ENCODE peak calls at places on chromosomes 2 and 18, in four cellular contexts. One of them, this sample, is unnamed.

GRCh38 chr2:222427606-222428320 is 3.4 kb downstream of the SGPP2 start:
- DNase-seq in effector memory CD4-positive, alpha-beta T cell: no peak
- DNase-seq in PC-9: no peak
- DNase-seq in IMR-90: no peak
- DNase-seq in this sample: no peak

GRCh38 chr2:102895386-102895785 is 133.6 kb downstream of the TMEM182 start:
- DNase-seq in PC-9: no peak
- DNase-seq in effector memory CD4-positive, alpha-beta T cell: no peak
- DNase-seq in IMR-90: no peak
- DNase-seq in this sample: no peak

GRCh38 chr2:203650860-203651613 is 55.4 kb upstream of the CD28 start:
- DNase-seq in PC-9: no peak
- DNase-seq in effector memory CD4-positive, alpha-beta T cell: no peak
- DNase-seq in IMR-90: peak; percentile 54
- DNase-seq in this sample: peak; percentile 81

GRCh38 chr2:152624805-152625204 is 92.5 kb downstream of the PRPF40A start:
- DNase-seq in effector memory CD4-positive, alpha-beta T cell: no peak
- DNase-seq in IMR-90: peak; percentile 64
- DNase-seq in PC-9: no peak
- DNase-seq in this sample: no peak

GRCh38 chr2:50346586-50347351 is 685.2 kb downstream of the NRXN1 start:
- DNase-seq in PC-9: no peak
- DNase-seq in effector memory CD4-positive, alpha-beta T cell: no peak
- DNase-seq in IMR-90: no peak
- DNase-seq in this sample: no peak

GRCh38 chr18:10320848-10321247 is 133.6 kb upstream of the APCDD1 start:
- DNase-seq in effector memory CD4-positive, alpha-beta T cell: no peak
- DNase-seq in PC-9: no peak
- DNase-seq in IMR-90: peak; percentile 57
- DNase-seq in this sample: peak; percentile 14

GRCh38 chr2:145203931-145204330 is 684.0 kb upstream of the ZEB2 start:
- DNase-seq in IMR-90: no peak
- DNase-seq in PC-9: no peak
- DNase-seq in effector memory CD4-positive, alpha-beta T cell: no peak
- DNase-seq in this sample: no peak

GRCh38 chr2:72442270-72442669 is 294.6 kb upstream of the CYP26B1 start:
- DNase-seq in IMR-90: no peak
- DNase-seq in PC-9: no peak
- DNase-seq in effector memory CD4-positive, alpha-beta T cell: no peak
- DNase-seq in this sample: no peak

GRCh38 chr2:8571792-8572499 is 109.9 kb upstream of the ID2 start:
- DNase-seq in PC-9: no peak
- DNase-seq in effector memory CD4-positive, alpha-beta T cell: no peak
- DNase-seq in IMR-90: no peak
- DNase-seq in this sample: no peak

GRCh38 chr2:19538411-19538963 is 180.1 kb upstream of the OSR1 start:
- DNase-seq in effector memory CD4-positive, alpha-beta T cell: no peak
- DNase-seq in PC-9: peak; percentile 77
- DNase-seq in IMR-90: peak; percentile 95
- DNase-seq in this sample: peak; percentile 97

GRCh38 chr2:177724398-177725287 is 332.1 kb downstream of the AGPS start:
- DNase-seq in IMR-90: peak; percentile 42
- DNase-seq in PC-9: peak; percentile 61
- DNase-seq in effector memory CD4-positive, alpha-beta T cell: no peak
- DNase-seq in this sample: peak; percentile 68

GRCh38 chr2:240247868-240248820 is 107.7 kb upstream of the OTOS start:
- DNase-seq in effector memory CD4-positive, alpha-beta T cell: no peak
- DNase-seq in IMR-90: no peak
- DNase-seq in PC-9: no peak
- DNase-seq in this sample: no peak

GRCh38 chr18:30328839-30329238 is 713.7 kb downstream of the DSC3 start:
- DNase-seq in IMR-90: no peak
- DNase-seq in effector memory CD4-positive, alpha-beta T cell: no peak
- DNase-seq in PC-9: no peak
- DNase-seq in this sample: no peak

GRCh38 chr2:26008095-26008494 is 25.8 kb upstream of the RAB10 start:
- DNase-seq in PC-9: no peak
- DNase-seq in IMR-90: no peak
- DNase-seq in effector memory CD4-positive, alpha-beta T cell: no peak
- DNase-seq in this sample: no peak

GRCh38 chr2:172623249-172623965 is 67.5 kb downstream of the PDK1 start:
- DNase-seq in IMR-90: peak; percentile 89
- DNase-seq in PC-9: no peak
- DNase-seq in effector memory CD4-positive, alpha-beta T cell: no peak
- DNase-seq in this sample: peak; percentile 40

GRCh38 chr18:6741290-6741689 is 11.8 kb downstream of the ARHGAP28 start:
- DNase-seq in effector memory CD4-positive, alpha-beta T cell: no peak
- DNase-seq in IMR-90: peak; percentile 100
- DNase-seq in PC-9: no peak
- DNase-seq in this sample: peak; percentile 94

GRCh38 chr2:178331474-178332431 is 119.2 kb downstream of the PRKRA start:
- DNase-seq in effector memory CD4-positive, alpha-beta T cell: no peak
- DNase-seq in PC-9: no peak
- DNase-seq in IMR-90: no peak
- DNase-seq in this sample: no peak

GRCh38 chr18:57542801-57543427 is 43.6 kb downstream of the FECH start:
- DNase-seq in effector memory CD4-positive, alpha-beta T cell: no peak
- DNase-seq in IMR-90: peak; percentile 65
- DNase-seq in PC-9: no peak
- DNase-seq in this sample: no peak

GRCh38 chr2:187548658-187549057 is 5.6 kb downstream of the TFPI start:
- DNase-seq in PC-9: no peak
- DNase-seq in IMR-90: no peak
- DNase-seq in effector memory CD4-positive, alpha-beta T cell: no peak
- DNase-seq in this sample: no peak
- H3K4me3 ChIP-seq in PC-9: no peak overlapping the region
- H3K4me3 ChIP-seq in IMR-90: no peak overlapping the region
- H3K4me3 ChIP-seq in effector memory CD4-positive, alpha-beta T cell: no peak overlapping the region
- H3K4me3 ChIP-seq in this sample: peak overlapping the region; percentile 72

DNA sequence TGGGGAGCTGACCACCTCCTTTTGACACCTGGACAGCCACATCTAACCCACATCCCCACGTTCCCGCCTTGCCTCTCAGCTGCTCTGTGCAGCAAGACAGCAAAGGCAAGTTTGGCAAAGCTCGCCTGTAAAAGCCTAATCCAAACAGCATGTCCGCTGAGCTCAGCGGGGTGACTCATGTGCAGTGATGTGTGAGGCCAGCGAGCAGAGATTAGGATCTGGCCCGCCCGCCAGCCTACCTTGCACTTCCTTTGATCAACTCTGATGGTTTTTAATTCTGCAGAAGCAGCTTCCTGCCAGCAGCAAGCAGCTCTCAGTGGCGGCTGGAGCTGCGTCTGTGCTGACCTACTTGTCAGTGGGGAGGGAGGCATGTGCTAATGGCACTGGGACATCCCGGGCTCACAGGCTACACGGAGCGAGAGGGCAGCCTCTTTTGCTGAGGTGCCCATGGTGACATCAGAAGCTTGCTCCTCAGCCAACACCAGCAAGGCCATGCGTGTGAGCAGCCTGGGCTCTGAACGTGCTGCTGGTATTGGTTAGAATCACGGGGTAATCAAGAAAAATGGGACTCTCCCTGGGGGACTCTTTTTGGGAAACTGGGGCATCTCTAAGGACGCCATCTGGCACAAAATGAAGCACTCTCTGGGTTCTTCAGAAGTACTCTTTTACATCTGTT is 36.0 kb upstream of the EML4 start:
- DNase-seq in PC-9: peak; percentile 92
- DNase-seq in effector memory CD4-positive, alpha-beta T cell: peak; percentile 94
- DNase-seq in IMR-90: peak; percentile 98
- DNase-seq in this sample: peak; percentile 83
- H3K4me3 ChIP-seq in PC-9: peak overlapping the region; percentile 24
- H3K4me3 ChIP-seq in effector memory CD4-positive, alpha-beta T cell: peak overlapping the region; percentile 24
- H3K4me3 ChIP-seq in IMR-90: peak overlapping the region; percentile 0
- H3K4me3 ChIP-seq in this sample: no peak overlapping the region

DNA sequence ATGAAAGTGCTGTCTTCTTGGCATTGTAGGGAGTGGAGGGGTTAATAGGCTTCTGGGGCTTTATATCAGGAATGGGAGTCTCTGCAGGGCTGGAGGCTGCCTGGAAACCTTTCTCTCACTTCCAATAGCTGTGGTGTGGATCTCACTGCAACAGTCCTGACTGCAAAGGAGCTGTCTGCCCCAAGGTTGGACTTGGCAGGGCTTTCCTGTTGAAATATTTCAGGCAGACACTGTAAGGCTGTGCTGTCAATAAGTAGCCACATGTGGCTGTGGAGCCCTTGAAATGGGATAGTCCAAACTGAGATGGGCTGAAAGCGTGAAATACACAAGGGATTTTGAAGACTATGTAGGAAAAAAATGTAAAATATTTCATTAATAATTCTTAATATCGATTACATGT is 399.1 kb upstream of the SPRED2 start:
- DNase-seq in PC-9: no peak
- DNase-seq in effector memory CD4-positive, alpha-beta T cell: no peak
- DNase-seq in IMR-90: no peak
- DNase-seq in this sample: no peak
- H3K4me3 ChIP-seq in PC-9: no peak overlapping the region
- H3K4me3 ChIP-seq in effector memory CD4-positive, alpha-beta T cell: no peak overlapping the region
- H3K4me3 ChIP-seq in IMR-90: no peak overlapping the region
- H3K4me3 ChIP-seq in this sample: no peak overlapping the region

DNA sequence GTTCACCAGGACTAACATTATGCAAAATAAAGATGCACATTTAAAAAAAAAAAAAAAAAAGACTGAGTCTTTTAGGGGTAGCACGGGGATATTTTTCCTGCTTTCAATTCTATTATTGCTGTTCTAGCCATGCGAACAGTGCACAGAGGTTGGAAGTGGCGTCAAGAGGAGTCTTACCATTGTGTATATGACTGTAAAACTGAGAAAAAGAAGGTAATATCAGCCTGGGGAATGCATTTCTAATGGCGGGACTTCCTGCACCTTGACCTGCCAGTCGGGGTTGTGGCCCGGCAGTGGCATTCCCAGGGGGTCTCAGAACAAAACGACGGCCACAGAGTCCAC is 48.5 kb upstream of the ATP6V1B1 start:
- DNase-seq in IMR-90: no peak
- DNase-seq in effector memory CD4-positive, alpha-beta T cell: no peak
- DNase-seq in PC-9: no peak
- DNase-seq in this sample: no peak
- H3K4me3 ChIP-seq in IMR-90: no peak overlapping the region
- H3K4me3 ChIP-seq in effector memory CD4-positive, alpha-beta T cell: peak overlapping the region; percentile 45
- H3K4me3 ChIP-seq in PC-9: no peak overlapping the region
- H3K4me3 ChIP-seq in this sample: no peak overlapping the region

GRCh38 chr2:176137249-176137573 is 7.7 kb downstream of the HOXD8 start:
- DNase-seq in PC-9: no peak
- DNase-seq in IMR-90: no peak
- DNase-seq in effector memory CD4-positive, alpha-beta T cell: no peak
- DNase-seq in this sample: no peak
- H3K4me3 ChIP-seq in PC-9: no peak overlapping the region
- H3K4me3 ChIP-seq in IMR-90: no peak overlapping the region
- H3K4me3 ChIP-seq in effector memory CD4-positive, alpha-beta T cell: no peak overlapping the region
- H3K4me3 ChIP-seq in this sample: no peak overlapping the region

GRCh38 chr2:43032894-43033270 is 193.5 kb downstream of the ZFP36L2 start:
- DNase-seq in effector memory CD4-positive, alpha-beta T cell: no peak
- DNase-seq in IMR-90: no peak
- DNase-seq in PC-9: no peak
- DNase-seq in this sample: no peak

GRCh38 chr2:43032248-43032893 is 194.0 kb downstream of the ZFP36L2 start:
- DNase-seq in effector memory CD4-positive, alpha-beta T cell: no peak
- DNase-seq in PC-9: no peak
- DNase-seq in IMR-90: no peak
- DNase-seq in this sample: peak; percentile 78

GRCh38 chr2:43031471-43032224 is 194.8 kb downstream of the ZFP36L2 start:
- DNase-seq in PC-9: no peak
- DNase-seq in effector memory CD4-positive, alpha-beta T cell: no peak
- DNase-seq in IMR-90: no peak
- DNase-seq in this sample: no peak

GRCh38 chr2:43029186-43029585 is 197.2 kb downstream of the ZFP36L2 start:
- DNase-seq in effector memory CD4-positive, alpha-beta T cell: no peak
- DNase-seq in IMR-90: no peak
- DNase-seq in PC-9: no peak
- DNase-seq in this sample: no peak

DNA sequence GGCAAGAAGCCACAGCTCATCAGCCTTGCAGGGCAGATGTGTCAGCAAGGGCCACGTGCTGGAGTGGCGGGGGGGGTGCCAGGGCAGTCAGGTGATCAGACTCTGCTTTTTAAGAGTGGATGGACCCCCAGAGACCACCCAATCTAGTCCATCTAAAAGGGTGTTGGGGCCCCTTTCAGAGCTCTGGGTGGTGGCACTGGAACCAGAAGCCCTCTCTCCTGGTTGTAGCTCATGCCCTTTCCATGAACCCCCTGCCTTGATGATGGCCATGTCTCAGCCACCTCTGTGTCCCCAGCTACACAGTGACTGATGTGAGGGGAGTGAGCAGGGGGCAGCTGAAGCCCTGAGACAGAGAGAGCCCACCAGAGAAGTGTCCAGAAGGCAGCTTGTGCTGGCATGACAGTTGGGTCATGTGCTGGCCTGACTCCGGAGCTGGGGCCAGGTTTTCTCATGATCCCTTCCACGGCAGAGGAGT is 195.8 kb downstream of the ZFP36L2 start:
- DNase-seq in PC-9: no peak
- DNase-seq in IMR-90: no peak
- DNase-seq in effector memory CD4-positive, alpha-beta T cell: no peak
- DNase-seq in this sample: no peak
- H3K4me3 ChIP-seq in PC-9: no peak overlapping the region
- H3K4me3 ChIP-seq in IMR-90: no peak overlapping the region
- H3K4me3 ChIP-seq in effector memory CD4-positive, alpha-beta T cell: no peak overlapping the region
- H3K4me3 ChIP-seq in this sample: no peak overlapping the region

GRCh38 chr2:212536385-212537310 is 2.0 kb downstream of the ERBB4 start:
- DNase-seq in effector memory CD4-positive, alpha-beta T cell: no peak
- DNase-seq in PC-9: peak; percentile 4
- DNase-seq in IMR-90: no peak
- DNase-seq in this sample: no peak
- H3K4me3 ChIP-seq in effector memory CD4-positive, alpha-beta T cell: no peak overlapping the region
- H3K4me3 ChIP-seq in PC-9: peak overlapping the region; percentile 72
- H3K4me3 ChIP-seq in IMR-90: no peak overlapping the region
- H3K4me3 ChIP-seq in this sample: peak overlapping the region; percentile 60

GRCh38 chr2:101006065-101006715 is 4.1 kb downstream of the RPL31 start:
- DNase-seq in effector memory CD4-positive, alpha-beta T cell: no peak
- DNase-seq in IMR-90: no peak
- DNase-seq in PC-9: no peak
- DNase-seq in this sample: no peak
- H3K4me3 ChIP-seq in effector memory CD4-positive, alpha-beta T cell: no peak overlapping the region
- H3K4me3 ChIP-seq in IMR-90: no peak overlapping the region
- H3K4me3 ChIP-seq in PC-9: no peak overlapping the region
- H3K4me3 ChIP-seq in this sample: no peak overlapping the region

GRCh38 chr2:124025896-124026295 is 809 bp downstream of the CNTNAP5 start:
- DNase-seq in effector memory CD4-positive, alpha-beta T cell: no peak
- DNase-seq in PC-9: no peak
- DNase-seq in IMR-90: no peak
- DNase-seq in this sample: no peak

GRCh38 chr2:124027182-124027581 is 2.1 kb downstream of the CNTNAP5 start:
- DNase-seq in IMR-90: peak; percentile 30
- DNase-seq in effector memory CD4-positive, alpha-beta T cell: no peak
- DNase-seq in PC-9: peak; percentile 6
- DNase-seq in this sample: peak; percentile 80

GRCh38 chr2:124024491-124025348 is at the start of gene CNTNAP5:
- DNase-seq in effector memory CD4-positive, alpha-beta T cell: no peak
- DNase-seq in IMR-90: no peak
- DNase-seq in PC-9: no peak
- DNase-seq in this sample: peak; percentile 62

DNA sequence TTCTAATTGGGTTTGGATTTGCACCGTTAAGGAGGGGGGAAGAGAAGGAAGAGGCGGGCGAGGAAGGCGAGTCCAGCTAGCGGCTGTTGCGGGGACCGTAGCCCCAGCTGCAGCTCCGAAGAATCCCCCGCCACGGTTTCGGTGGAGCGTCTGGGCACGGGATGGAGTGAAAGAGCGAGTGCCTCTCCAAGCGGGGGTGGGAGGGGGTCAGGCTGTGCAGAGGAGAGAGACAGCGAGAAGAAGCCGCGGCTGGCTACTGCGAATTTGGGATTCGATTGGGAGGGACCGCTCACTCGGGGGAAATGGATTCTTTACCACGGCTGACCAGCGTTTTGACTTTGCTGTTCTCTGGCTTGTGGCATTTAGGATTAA is 248 bp downstream of the CNTNAP5 start:
- DNase-seq in effector memory CD4-positive, alpha-beta T cell: no peak
- DNase-seq in IMR-90: no peak
- DNase-seq in PC-9: no peak
- DNase-seq in this sample: no peak
- H3K4me3 ChIP-seq in effector memory CD4-positive, alpha-beta T cell: no peak overlapping the region
- H3K4me3 ChIP-seq in IMR-90: no peak overlapping the region
- H3K4me3 ChIP-seq in PC-9: no peak overlapping the region
- H3K4me3 ChIP-seq in this sample: peak overlapping the region; percentile 44

This sample was measured in fibroblast of pulmonary artery.